ENCODE peak calls at places on chromosome 19, in six cellular contexts. One of them, this sample, is unnamed.

GRCh38 chr19:20667281-20667680 is 5.9 kb upstream of the ZNF626 start:
- DNase-seq in HepG2: no peak
- DNase-seq in H1: no peak
- DNase-seq in GM12878: no peak
- DNase-seq in GM12891: no peak
- DNase-seq in K562: no peak
- DNase-seq in this sample: no peak

GRCh38 chr19:51166846-51167490 is 24.9 kb downstream of the SIGLEC7 start:
- DNase-seq in HepG2: no peak
- DNase-seq in H1: no peak
- DNase-seq in GM12878: no peak
- DNase-seq in GM12891: no peak
- DNase-seq in K562: peak
- DNase-seq in this sample: no peak

GRCh38 chr19:47542030-47542475 is 27.2 kb upstream of the NAPA start:
- DNase-seq in HepG2: no peak
- DNase-seq in H1: no peak
- DNase-seq in GM12878: no peak
- DNase-seq in GM12891: no peak
- DNase-seq in K562: no peak
- DNase-seq in this sample: no peak

GRCh38 chr19:48720251-48720612 is 707 bp upstream of the MAMSTR start:
- DNase-seq in HepG2: no peak
- DNase-seq in H1: no peak
- DNase-seq in GM12878: no peak
- DNase-seq in GM12891: no peak
- DNase-seq in K562: no peak
- DNase-seq in this sample: no peak

GRCh38 chr19:40778865-40779284 is 828 bp downstream of the RAB4B start:
- DNase-seq in HepG2: peak
- DNase-seq in H1: no peak
- DNase-seq in GM12878: no peak
- DNase-seq in GM12891: no peak
- DNase-seq in K562: peak
- DNase-seq in this sample: no peak

GRCh38 chr19:16779539-16780163 is 49.5 kb upstream of the SIN3B start:
- DNase-seq in HepG2: no peak
- DNase-seq in H1: no peak
- DNase-seq in GM12878: no peak
- DNase-seq in GM12891: no peak
- DNase-seq in K562: no peak
- DNase-seq in this sample: no peak

GRCh38 chr19:14015454-14016035 is 9.4 kb upstream of the RFX1 start:
- DNase-seq in HepG2: peak
- DNase-seq in H1: no peak
- DNase-seq in GM12878: peak
- DNase-seq in GM12891: no peak
- DNase-seq in K562: peak
- DNase-seq in this sample: peak

GRCh38 chr19:51258761-51259160 is 7.9 kb downstream of the SIGLECL1 start:
- DNase-seq in HepG2: no peak
- DNase-seq in H1: no peak
- DNase-seq in GM12878: no peak
- DNase-seq in GM12891: no peak
- DNase-seq in K562: no peak
- DNase-seq in this sample: no peak

GRCh38 chr19:13842294-13843103 is 34.4 kb upstream of the NANOS3 start:
- DNase-seq in HepG2: no peak
- DNase-seq in H1: no peak
- DNase-seq in GM12878: no peak
- DNase-seq in GM12891: peak
- DNase-seq in K562: peak
- DNase-seq in this sample: peak

GRCh38 chr19:19354932-19355331 is 34.3 kb downstream of the MAU2 start:
- DNase-seq in HepG2: no peak
- DNase-seq in H1: no peak
- DNase-seq in GM12878: no peak
- DNase-seq in GM12891: no peak
- DNase-seq in K562: no peak
- DNase-seq in this sample: no peak

DNA sequence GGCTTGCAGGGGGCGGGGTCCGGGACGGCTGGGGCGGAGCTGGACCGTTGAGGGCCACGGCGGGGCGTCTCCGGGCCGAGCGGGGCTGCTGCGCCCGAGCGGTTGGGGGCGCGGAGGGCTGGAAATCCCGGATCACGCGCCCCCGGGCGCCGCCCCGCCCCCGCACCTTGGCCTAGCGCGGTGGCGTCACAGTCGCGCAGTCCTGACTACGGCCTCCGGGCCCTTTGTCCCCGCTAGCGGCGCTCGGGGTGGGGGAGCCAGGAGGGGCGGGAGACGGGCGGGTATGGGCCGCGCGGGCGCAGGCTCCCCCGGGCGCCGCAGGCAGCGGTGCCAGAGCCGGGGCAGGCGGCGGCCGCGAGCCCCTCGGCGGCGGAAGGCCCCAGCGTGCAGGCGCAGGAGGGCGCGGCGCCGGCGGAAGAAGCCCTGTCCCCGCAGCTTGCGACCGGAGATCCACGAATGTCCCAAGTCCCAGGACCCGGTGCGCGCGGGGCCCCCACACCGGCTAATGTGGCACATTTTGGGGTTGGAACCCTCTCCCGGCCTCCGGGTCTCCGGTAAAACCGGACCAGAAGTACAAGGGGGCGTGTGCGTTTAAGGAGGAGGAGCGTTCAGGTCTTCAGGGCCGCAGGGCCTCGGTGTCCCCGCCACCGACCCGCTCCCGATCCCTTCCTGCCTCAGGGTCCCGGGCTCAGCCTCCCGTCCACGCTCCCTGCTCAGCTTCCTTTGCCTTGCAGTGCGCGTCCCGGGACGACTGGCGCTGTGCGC is 840 bp downstream of the GPX4 start:
- DNase-seq in HepG2: peak
- DNase-seq in H1: no peak
- DNase-seq in GM12878: no peak
- DNase-seq in GM12891: peak
- DNase-seq in K562: peak
- DNase-seq in this sample: peak
- TF ChIP-seq POLR2A in HepG2: no peak
- TF ChIP-seq POLR2A in H1: peak
- TF ChIP-seq POLR2A in GM12878: peak
- TF ChIP-seq POLR2A in GM12891: no peak
- TF ChIP-seq POLR2A in K562: no peak
- TF ChIP-seq POLR2A in this sample: no peak

DNA sequence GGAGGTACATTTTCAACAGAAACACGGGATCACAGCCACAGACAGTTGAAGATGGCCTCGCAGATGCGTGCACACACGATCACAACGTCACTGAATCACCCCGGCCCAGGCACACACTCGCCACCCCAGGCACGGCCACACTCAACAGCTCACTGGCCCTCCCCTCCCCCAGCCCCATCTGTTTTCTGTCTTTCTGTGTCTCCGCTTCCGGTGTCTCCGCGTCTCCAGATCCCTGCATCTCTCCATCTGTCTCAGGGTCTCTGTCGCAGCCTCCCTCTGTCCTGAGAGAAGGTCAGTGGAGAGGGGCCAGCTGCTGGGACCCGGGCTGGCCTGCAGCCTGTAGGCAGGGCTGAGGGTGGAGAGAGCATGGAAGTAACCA is 3.8 kb upstream of the ATP1A3 start:
- DNase-seq in HepG2: no peak
- DNase-seq in H1: no peak
- DNase-seq in GM12878: no peak
- DNase-seq in GM12891: no peak
- DNase-seq in K562: no peak
- DNase-seq in this sample: no peak
- TF ChIP-seq TAF1 in HepG2: no peak
- TF ChIP-seq TAF1 in H1: no peak
- TF ChIP-seq TAF1 in GM12878: no peak
- TF ChIP-seq TAF1 in GM12891: no peak
- TF ChIP-seq TAF1 in K562: no peak
- TF ChIP-seq TAF1 in this sample: no peak

DNA sequence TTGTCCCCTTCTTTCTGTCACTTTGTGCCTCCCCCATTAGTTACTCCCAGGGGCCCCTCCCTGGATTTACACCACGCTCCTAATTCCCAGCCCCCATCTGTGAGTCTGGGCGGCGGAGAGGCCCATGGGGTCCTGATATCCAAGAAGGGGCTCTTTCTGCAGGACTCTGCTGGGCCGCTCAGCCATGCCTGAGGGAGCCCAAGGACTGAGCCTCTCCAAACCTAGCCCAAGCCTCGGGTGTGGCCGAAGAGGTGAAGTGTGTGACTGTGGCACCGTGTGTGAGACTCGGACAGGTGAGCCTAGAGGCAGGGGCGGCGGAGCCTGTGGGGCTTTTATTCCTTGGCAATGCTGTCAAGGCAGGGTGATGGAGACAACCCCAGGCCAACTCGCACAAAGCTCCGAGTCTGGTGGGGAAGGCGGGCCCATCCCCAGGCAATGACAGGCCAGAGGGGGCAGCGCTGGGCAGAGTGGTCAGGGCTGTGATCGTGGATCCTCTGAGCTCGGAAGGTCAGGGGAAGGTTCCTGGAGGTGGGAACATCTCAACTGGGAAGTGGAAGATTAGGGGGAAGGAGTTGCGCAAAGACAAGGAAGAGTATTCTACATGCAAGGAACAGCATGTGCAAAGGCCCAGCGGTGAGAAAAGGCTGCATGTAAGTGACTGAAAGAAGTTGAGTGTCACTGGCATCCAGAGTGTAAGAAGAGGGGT is 1.6 kb downstream of the PLEKHG2 start:
- DNase-seq in HepG2: peak
- DNase-seq in H1: no peak
- DNase-seq in GM12878: no peak
- DNase-seq in GM12891: no peak
- DNase-seq in K562: peak
- DNase-seq in this sample: no peak
- TF ChIP-seq POLR2AphosphoS5 in HepG2: no peak
- TF ChIP-seq POLR2AphosphoS5 in H1: no peak
- TF ChIP-seq POLR2AphosphoS5 in GM12878: no peak
- TF ChIP-seq POLR2AphosphoS5 in GM12891: no peak
- TF ChIP-seq POLR2AphosphoS5 in K562: no peak
- TF ChIP-seq POLR2AphosphoS5 in this sample: no peak

DNA sequence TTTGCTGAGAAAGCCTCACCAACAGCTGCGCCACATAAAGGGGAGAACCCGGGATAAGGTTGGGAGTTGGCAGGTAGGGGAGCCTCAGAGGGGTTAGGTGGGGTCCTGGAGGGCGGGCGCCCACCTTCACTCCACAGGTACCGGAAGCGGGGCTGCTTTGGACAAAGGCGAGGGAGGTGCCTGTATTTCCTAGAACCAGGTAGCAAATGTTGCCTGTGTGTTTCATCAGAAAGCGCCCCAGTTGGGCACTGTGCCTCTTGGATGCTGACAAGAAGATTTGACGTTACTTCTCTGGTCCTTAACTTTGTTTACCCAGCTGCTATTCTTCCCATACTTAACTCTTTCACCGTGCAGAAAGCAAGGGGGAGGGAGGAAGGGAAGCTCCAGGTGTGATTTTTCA is 278.9 kb downstream of the ZNF536 start:
- DNase-seq in HepG2: no peak
- DNase-seq in H1: no peak
- DNase-seq in GM12878: no peak
- DNase-seq in GM12891: no peak
- DNase-seq in K562: no peak
- DNase-seq in this sample: no peak
- TF ChIP-seq POLR2A in HepG2: no peak
- TF ChIP-seq POLR2A in H1: no peak
- TF ChIP-seq POLR2A in GM12878: no peak
- TF ChIP-seq POLR2A in GM12891: no peak
- TF ChIP-seq POLR2A in K562: no peak
- TF ChIP-seq POLR2A in this sample: no peak

GRCh38 chr19:46391296-46392251 is 21.8 kb downstream of the CCDC8 start:
- DNase-seq in HepG2: no peak
- DNase-seq in H1: no peak
- DNase-seq in GM12878: no peak
- DNase-seq in GM12891: no peak
- DNase-seq in K562: no peak
- DNase-seq in this sample: no peak

GRCh38 chr19:46393456-46394397 is 19.6 kb downstream of the CCDC8 start:
- DNase-seq in HepG2: no peak
- DNase-seq in H1: no peak
- DNase-seq in GM12878: no peak
- DNase-seq in GM12891: no peak
- DNase-seq in K562: no peak
- DNase-seq in this sample: no peak

GRCh38 chr19:46392252-46392801 is 21.0 kb downstream of the CCDC8 start:
- DNase-seq in HepG2: no peak
- DNase-seq in H1: no peak
- DNase-seq in GM12878: no peak
- DNase-seq in GM12891: no peak
- DNase-seq in K562: no peak
- DNase-seq in this sample: no peak

GRCh38 chr19:46392837-46393236 is 20.5 kb downstream of the CCDC8 start:
- DNase-seq in HepG2: no peak
- DNase-seq in H1: no peak
- DNase-seq in GM12878: no peak
- DNase-seq in GM12891: no peak
- DNase-seq in K562: no peak
- DNase-seq in this sample: no peak

GRCh38 chr19:46394398-46394797 is 19.0 kb downstream of the CCDC8 start:
- DNase-seq in HepG2: no peak
- DNase-seq in H1: no peak
- DNase-seq in GM12878: no peak
- DNase-seq in GM12891: no peak
- DNase-seq in K562: no peak
- DNase-seq in this sample: no peak
- TF ChIP-seq TAF1 in HepG2: no peak
- TF ChIP-seq TAF1 in H1: no peak
- TF ChIP-seq TAF1 in GM12878: no peak
- TF ChIP-seq TAF1 in GM12891: no peak
- TF ChIP-seq TAF1 in K562: no peak
- TF ChIP-seq TAF1 in this sample: no peak

GRCh38 chr19:9912551-9913236 is 23.6 kb downstream of the OLFM2 start:
- DNase-seq in HepG2: no peak
- DNase-seq in H1: no peak
- DNase-seq in GM12878: no peak
- DNase-seq in GM12891: no peak
- DNase-seq in K562: no peak
- DNase-seq in this sample: no peak
- TF ChIP-seq POLR2AphosphoS5 in HepG2: no peak
- TF ChIP-seq POLR2AphosphoS5 in H1: no peak
- TF ChIP-seq POLR2AphosphoS5 in GM12878: no peak
- TF ChIP-seq POLR2AphosphoS5 in GM12891: no peak
- TF ChIP-seq POLR2AphosphoS5 in K562: no peak
- TF ChIP-seq POLR2AphosphoS5 in this sample: no peak

GRCh38 chr19:1406818-1407661 is at the start of gene DAZAP1:
- DNase-seq in HepG2: peak
- DNase-seq in H1: peak
- DNase-seq in GM12878: peak
- DNase-seq in GM12891: peak
- DNase-seq in K562: peak
- DNase-seq in this sample: peak
- TF ChIP-seq POLR2A in HepG2: peak
- TF ChIP-seq POLR2A in H1: no peak
- TF ChIP-seq POLR2A in GM12878: peak
- TF ChIP-seq POLR2A in GM12891: peak
- TF ChIP-seq POLR2A in K562: peak
- TF ChIP-seq POLR2A in this sample: peak

This sample was measured in GM12892.